ENCODE peak calls at places on chromosomes 1 and 21, in eight cellular contexts. W is iPS DF 6.9; P is esophagus squamous epithelium; Z is ureter; J is fibroblast of the conjunctiva; U is NB4; B is stimulated activated naive CD4-positive, alpha-beta T cell; X is NCI-H774. D is an unnamed sample.

GRCh38 chr21:15425049-15425448 is 304.7 kb upstream of the USP25 start:
- DNase-seq in U (no peak), P (no peak), X (no peak), W (no peak), Z (no peak), J (no peak), B (no peak), D (no peak)

GRCh38 chr21:45320261-45320990 is 32.7 kb upstream of the POFUT2 start:
- DNase-seq in B (no peak), J (no peak), W (no peak), P (no peak), Z (no peak), X (no peak), U (no peak), D (no peak)

GRCh38 chr1:61227857-61228557 is 145.6 kb downstream of the NFIA start:
- DNase-seq in X (no peak), Z (no peak), U (no peak), J (no peak), B (no peak), P (no peak), W (no peak), D (no peak)

GRCh38 chr21:35303085-35303484 is 254.0 kb upstream of the RUNX1 start:
- DNase-seq in J (peak), U (no peak), P (no peak), X (no peak), B (no peak), Z (no peak), W (no peak), D (no peak)

GRCh38 chr1:240821925-240822324 is 210.0 kb upstream of the GREM2 start:
- DNase-seq in J (no peak), Z (no peak), W (no peak), P (no peak), X (no peak), B (no peak), U (no peak), D (no peak)

GRCh38 chr1:193143285-193143684 is 21.5 kb downstream of the CDC73 start:
- DNase-seq in B (no peak), P (no peak), Z (no peak), U (no peak), W (no peak), X (no peak), J (peak), D (no peak)

GRCh38 chr21:14923468-14923867 is 141.3 kb downstream of the NRIP1 start:
- DNase-seq in P (no peak), Z (no peak), X (no peak), B (no peak), U (no peak), W (no peak), J (no peak), D (no peak)

GRCh38 chr1:182617734-182618288 is 13.6 kb upstream of the RGS16 start:
- DNase-seq in B (no peak), W (no peak), X (no peak), Z (no peak), J (peak), U (peak), P (no peak), D (no peak)

GRCh38 chr1:72936942-72937341 is 654.6 kb upstream of the NEGR1 start:
- DNase-seq in B (no peak), W (no peak), U (no peak), P (no peak), J (no peak), Z (no peak), X (no peak), D (no peak)

GRCh38 chr1:242184955-242185354 is 186.1 kb upstream of the MAP1LC3C start:
- DNase-seq in X (no peak), U (no peak), W (no peak), P (no peak), J (no peak), Z (no peak), B (no peak), D (no peak)

GRCh38 chr1:117181630-117182041 is 29.1 kb downstream of the VTCN1 start:
- DNase-seq in Z (no peak), B (no peak), W (no peak), U (peak), X (no peak), J (no peak), P (no peak), D (no peak)

GRCh38 chr1:197178998-197179397 is 32.5 kb upstream of the ASPM start:
- DNase-seq in J (peak), B (no peak), P (no peak), U (no peak), X (no peak), Z (no peak), W (no peak), D (no peak)

GRCh38 chr1:180353930-180354329 is 123.9 kb downstream of the LHX4 start:
- DNase-seq in U (no peak), J (no peak), Z (no peak), W (no peak), B (no peak), X (no peak), P (no peak), D (no peak)

GRCh38 chr1:161206411-161207140 is 4.4 kb downstream of the NDUFS2 start:
- DNase-seq in W (no peak), X (no peak), U (no peak), Z (no peak), J (no peak), P (no peak), B (no peak), D (no peak)

GRCh38 chr1:119141020-119141424 is 569 bp upstream of the WARS2 start:
- DNase-seq in W (no peak), J (no peak), P (no peak), Z (no peak), U (peak), B (no peak), X (no peak), D (peak)

GRCh38 chr1:50936321-50936720 is 23.7 kb downstream of the FAF1 start:
- DNase-seq in J (no peak), Z (no peak), U (no peak), P (no peak), B (no peak), X (no peak), W (no peak), D (no peak)

GRCh38 chr1:168861421-168862023 is 132.5 kb upstream of the DPT start:
- DNase-seq in B (no peak), X (no peak), J (no peak), W (no peak), P (no peak), Z (no peak), U (no peak), D (no peak)

GRCh38 chr1:18608534-18608933 is 22.1 kb upstream of the PAX7 start:
- DNase-seq in X (no peak), B (no peak), P (no peak), Z (no peak), J (no peak), W (no peak), U (no peak), D (no peak)

GRCh38 chr1:17052038-17052437 is 1.8 kb downstream of the SDHB start:
- DNase-seq in Z (no peak), B (no peak), W (no peak), P (no peak), J (no peak), X (no peak), U (no peak), D (no peak)

GRCh38 chr1:82560566-82560965 is 759.8 kb downstream of the ADGRL2 start:
- DNase-seq in B (no peak), P (no peak), J (no peak), W (no peak), U (no peak), X (no peak), Z (no peak), D (no peak)

D was measured in naive thymus-derived CD4-positive, alpha-beta T cell.